ENCODE peak calls at places on chromosomes 12 and 14, in nine cellular contexts. Y, F, C, D, M, E, K, A and P are unnamed samples.

GRCh38 chr12:100993916-100994315 is 199.3 kb downstream of the ANO4 start:
- DNase-seq in F (no peak), D (no peak), M (no peak), Y (no peak), C (no peak), E (no peak), K (no peak), A (no peak), P (peak)

GRCh38 chr12:71942259-71942658 is 3.6 kb downstream of the TPH2 start:
- DNase-seq in E (no peak), K (no peak), Y (no peak), F (no peak), A (no peak), C (no peak), D (no peak), M (no peak), P (peak)

GRCh38 chr12:49824886-49825285 is 3.3 kb downstream of the NCKAP5L start:
- DNase-seq in E (no peak), D (no peak), M (peak), A (no peak), F (no peak), C (peak), K (peak), Y (no peak), P (no peak)

GRCh38 chr12:57549909-57550627 is at the start of gene KIF5A:
- DNase-seq in A (no peak), M (peak), K (no peak), Y (peak), C (no peak), E (peak), D (peak), F (no peak), P (peak)

GRCh38 chr14:103819503-103820307 is 27.7 kb downstream of the PPP1R13B start:
- DNase-seq in F (no peak), Y (peak), C (no peak), D (no peak), M (peak), K (peak), A (peak), E (peak), P (peak)

GRCh38 chr14:72682188-72682587 is 211.7 kb downstream of the DPF3 start:
- DNase-seq in A (no peak), E (no peak), Y (no peak), M (peak), D (no peak), C (peak), K (no peak), F (no peak), P (no peak)

GRCh38 chr12:21710944-21711343 is 53.3 kb upstream of the LDHB start:
- DNase-seq in K (no peak), E (no peak), M (no peak), Y (no peak), F (no peak), D (no peak), A (no peak), C (no peak), P (no peak)

GRCh38 chr12:93847517-93848452 is 170.6 kb downstream of the CRADD start:
- DNase-seq in D (peak), F (no peak), K (peak), Y (no peak), M (no peak), E (no peak), A (no peak), C (no peak), P (no peak)

GRCh38 chr12:71000255-71000654 is 79.7 kb upstream of the PTPRR start:
- DNase-seq in A (no peak), E (no peak), D (no peak), F (no peak), C (no peak), M (no peak), Y (no peak), K (no peak), P (no peak)

GRCh38 chr12:113254298-113254697 is 33.0 kb downstream of the TPCN1 start:
- DNase-seq in F (no peak), A (no peak), C (no peak), K (no peak), M (no peak), Y (no peak), D (no peak), E (no peak), P (no peak)

DNA sequence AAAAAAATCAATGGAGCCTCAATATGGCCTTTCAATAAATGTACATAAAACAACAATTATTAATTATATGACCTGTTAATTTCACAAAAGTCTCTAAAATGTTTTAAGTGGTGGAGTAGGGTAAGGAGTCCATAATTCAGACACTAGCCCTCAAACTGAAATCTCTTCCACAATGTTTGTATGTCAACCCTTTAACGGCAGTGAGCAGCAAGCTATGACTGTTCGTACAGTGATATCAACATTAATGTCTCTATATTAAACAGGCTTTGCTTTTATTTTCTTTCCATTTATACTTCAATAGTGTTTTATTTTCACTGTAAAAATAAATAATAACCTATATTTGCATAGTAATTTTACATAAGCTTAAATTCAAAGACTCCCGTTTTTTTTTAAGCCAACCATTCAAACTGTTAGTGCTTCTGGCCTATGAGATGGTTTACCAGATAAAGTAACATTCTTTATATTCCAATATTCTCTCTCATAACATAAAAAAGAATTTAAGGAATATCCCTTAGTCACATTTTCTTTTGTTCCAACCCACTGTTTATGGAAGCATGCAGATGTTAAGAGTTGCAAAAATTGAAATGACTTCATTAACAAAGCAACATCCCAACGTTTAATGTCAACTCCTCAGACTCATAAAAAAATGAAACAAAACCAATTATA is 2.4 kb downstream of the CDK17 start:
- DNase-seq in D (no peak), C (peak), K (peak), M (peak), F (no peak), A (no peak), E (no peak), Y (no peak), P (no peak)
- H3K4me3 ChIP-seq in D (peak), C (peak), K (peak), M (peak), F (no peak), A (peak), E (no peak), Y (peak), P (no peak)

GRCh38 chr14:54490448-54490805 is 1.6 kb upstream of the GMFB start:
- DNase-seq in Y (no peak), M (no peak), F (no peak), C (no peak), E (no peak), K (no peak), D (no peak), A (no peak), P (peak)

GRCh38 chr14:54488646-54489317 is at the start of gene GMFB:
- DNase-seq in M (peak), C (peak), F (peak), K (peak), D (peak), Y (peak), E (peak), A (peak), P (peak)

GRCh38 chr14:54488318-54488645 is 498 bp downstream of the GMFB start:
- DNase-seq in C (no peak), F (no peak), A (no peak), K (no peak), Y (no peak), E (no peak), D (peak), M (no peak), P (peak)

GRCh38 chr14:54489318-54489683 is 521 bp upstream of the GMFB start:
- DNase-seq in M (no peak), C (no peak), K (no peak), E (no peak), D (no peak), F (no peak), Y (no peak), A (no peak), P (no peak)

DNA sequence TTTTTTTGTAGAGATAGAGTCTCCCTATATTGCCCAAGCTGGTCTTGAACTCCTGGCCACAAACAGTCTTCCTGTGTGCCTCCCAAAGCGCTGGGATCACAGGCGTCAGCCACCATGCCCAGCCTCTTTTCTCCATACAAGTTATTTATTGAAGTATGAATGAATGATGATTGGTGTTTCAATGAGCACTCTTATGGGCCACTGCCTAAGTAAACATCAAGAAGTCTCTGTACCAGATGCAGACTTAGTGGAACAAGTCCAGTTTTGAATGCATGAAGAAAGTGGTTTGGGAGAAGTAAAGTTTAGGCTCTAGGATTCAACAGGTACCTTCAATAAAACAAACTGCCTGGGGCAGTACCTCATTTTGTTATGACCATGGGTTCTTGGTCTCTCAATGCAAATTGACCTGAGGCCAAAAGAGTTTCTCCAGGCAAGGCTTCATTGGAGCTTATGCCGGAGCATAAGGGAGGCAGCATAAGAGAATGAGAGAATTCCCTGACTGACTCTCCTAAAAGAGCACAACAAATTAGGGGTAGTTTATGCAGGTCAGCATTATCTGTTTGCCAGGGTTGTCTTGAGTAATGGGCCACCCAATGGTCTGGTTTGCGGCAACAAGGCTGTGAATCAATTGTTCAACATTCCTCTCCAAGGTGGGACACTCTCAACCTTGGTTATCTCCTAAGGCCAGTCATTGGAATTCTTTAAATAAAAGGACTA is 1.1 kb upstream of the GMFB start:
- DNase-seq in D (no peak), F (no peak), C (no peak), K (no peak), A (no peak), M (no peak), E (no peak), Y (no peak), P (peak)
- H3K4me3 ChIP-seq in D (peak), F (no peak), C (no peak), K (no peak), A (peak), M (peak), E (no peak), Y (peak), P (no peak)

GRCh38 chr12:56520025-56520810 is 1.4 kb upstream of the RBMS2 start:
- DNase-seq in Y (no peak), F (no peak), A (peak), C (peak), K (peak), D (no peak), M (no peak), E (no peak), P (no peak)
- H3K4me3 ChIP-seq in Y (peak), F (no peak), A (peak), C (no peak), K (peak), D (no peak), M (no peak), E (no peak), P (no peak)

GRCh38 chr12:69430942-69431603 is 39.1 kb upstream of the FRS2 start:
- DNase-seq in A (peak), K (no peak), D (no peak), Y (no peak), M (no peak), C (no peak), E (no peak), F (no peak), P (no peak)
- H3K4me3 ChIP-seq in A (no peak), K (no peak), D (no peak), Y (no peak), M (no peak), C (no peak), E (no peak), F (no peak), P (no peak)

GRCh38 chr12:110074089-110074488 is 25.8 kb upstream of the C12orf76 start:
- DNase-seq in K (no peak), M (no peak), A (no peak), F (no peak), E (no peak), Y (no peak), D (no peak), C (no peak), P (no peak)

GRCh38 chr12:110075880-110076279 is 27.6 kb upstream of the C12orf76 start:
- DNase-seq in D (no peak), C (no peak), K (no peak), M (no peak), E (no peak), A (no peak), Y (no peak), F (no peak), P (no peak)

GRCh38 chr12:110071504-110071903 is 23.2 kb upstream of the C12orf76 start:
- DNase-seq in A (no peak), F (no peak), Y (no peak), M (no peak), C (no peak), E (no peak), D (no peak), K (no peak), P (no peak)

GRCh38 chr12:110071967-110072366 is 23.6 kb upstream of the C12orf76 start:
- DNase-seq in Y (no peak), M (no peak), A (no peak), F (no peak), C (no peak), E (no peak), K (no peak), D (no peak), P (no peak)

GRCh38 chr12:110073049-110073831 is 24.9 kb upstream of the C12orf76 start:
- DNase-seq in K (no peak), Y (peak), A (peak), F (peak), D (peak), E (peak), M (peak), C (no peak), P (no peak)
- H3K4me3 ChIP-seq in K (peak), Y (peak), A (peak), F (peak), D (peak), E (no peak), M (peak), C (peak), P (no peak)

GRCh38 chr12:53060721-53061276 is 10.9 kb downstream of the TNS2 start:
- DNase-seq in M (peak), D (no peak), A (no peak), Y (peak), K (no peak), F (peak), C (no peak), E (peak), P (no peak)

GRCh38 chr12:53057816-53058500 is 8.1 kb downstream of the TNS2 start:
- DNase-seq in F (no peak), A (no peak), C (no peak), E (peak), M (peak), K (no peak), Y (peak), D (no peak), P (no peak)

GRCh38 chr12:53060064-53060720 is 10.3 kb downstream of the TNS2 start:
- DNase-seq in F (no peak), A (no peak), Y (no peak), C (no peak), D (no peak), E (no peak), M (peak), K (no peak), P (no peak)

GRCh38 chr12:53059434-53060063 is 9.7 kb downstream of the TNS2 start:
- DNase-seq in A (no peak), M (peak), D (no peak), C (no peak), Y (no peak), F (peak), E (no peak), K (no peak), P (no peak)

DNA sequence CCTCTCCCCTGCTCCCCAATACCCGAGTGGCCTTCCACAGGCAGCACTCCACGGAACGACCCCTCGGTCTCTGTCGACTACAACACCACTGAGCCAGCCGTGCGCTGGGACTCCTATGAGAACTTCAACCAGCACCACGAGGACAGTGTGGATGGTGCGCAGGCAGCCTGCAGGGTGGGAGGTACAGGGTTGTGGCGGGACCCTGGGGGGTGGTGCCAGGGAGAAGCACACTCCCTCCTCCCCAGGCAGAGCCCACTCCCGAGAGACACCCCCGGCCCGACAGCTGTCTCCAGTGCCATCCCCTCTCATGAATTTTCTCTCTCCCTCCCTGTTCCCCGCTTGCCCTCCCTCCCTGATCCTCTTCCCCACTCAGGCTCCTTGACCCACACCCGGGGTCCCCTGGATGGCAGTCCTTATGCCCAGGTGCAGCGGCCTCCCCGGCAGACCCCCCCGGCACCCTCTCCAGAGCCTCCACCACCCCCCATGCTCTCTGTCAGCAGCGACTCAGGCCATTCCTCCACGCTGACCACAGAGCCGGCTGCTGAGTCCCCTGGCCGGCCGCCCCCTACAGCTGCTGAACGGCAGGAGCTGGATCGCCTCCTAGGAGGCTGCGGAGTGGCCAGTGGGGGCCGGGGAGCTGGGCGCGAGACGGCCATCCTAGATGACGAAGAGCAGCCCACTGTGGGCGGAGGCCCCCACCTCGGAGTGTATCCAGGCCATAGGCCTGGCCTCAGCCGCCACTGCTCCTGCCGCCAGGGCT is 9.0 kb downstream of the TNS2 start:
- DNase-seq in D (no peak), M (peak), C (no peak), A (no peak), F (peak), Y (peak), K (no peak), E (no peak), P (no peak)
- H3K4me3 ChIP-seq in D (no peak), M (no peak), C (no peak), A (no peak), F (no peak), Y (no peak), K (no peak), E (no peak), P (no peak)

GRCh38 chr14:23307687-23308644 is 1.3 kb downstream of the BCL2L2 start:
- DNase-seq in Y (no peak), M (no peak), C (no peak), K (peak), D (no peak), F (no peak), A (no peak), E (no peak), P (no peak)
- H3K4me3 ChIP-seq in Y (peak), M (peak), C (peak), K (peak), D (no peak), F (no peak), A (peak), E (no peak), P (no peak)

GRCh38 chr12:120199595-120200306 is 1.2 kb downstream of the RPLP0 start:
- DNase-seq in C (peak), E (no peak), Y (no peak), K (peak), M (peak), F (peak), D (peak), A (no peak), P (no peak)

GRCh38 chr12:120196363-120196762 is 1.8 kb upstream of the GCN1 start:
- DNase-seq in Y (no peak), C (no peak), F (no peak), M (no peak), E (no peak), A (no peak), D (no peak), K (no peak), P (no peak)

GRCh38 chr12:120197542-120197887 is 3.0 kb upstream of the GCN1 start:
- DNase-seq in M (no peak), C (no peak), Y (no peak), F (no peak), E (no peak), A (no peak), K (no peak), D (no peak), P (no peak)

GRCh38 chr12:120194534-120195395 is at the start of gene GCN1:
- DNase-seq in E (peak), Y (peak), A (peak), C (peak), F (peak), M (peak), K (peak), D (peak), P (peak)

DNA sequence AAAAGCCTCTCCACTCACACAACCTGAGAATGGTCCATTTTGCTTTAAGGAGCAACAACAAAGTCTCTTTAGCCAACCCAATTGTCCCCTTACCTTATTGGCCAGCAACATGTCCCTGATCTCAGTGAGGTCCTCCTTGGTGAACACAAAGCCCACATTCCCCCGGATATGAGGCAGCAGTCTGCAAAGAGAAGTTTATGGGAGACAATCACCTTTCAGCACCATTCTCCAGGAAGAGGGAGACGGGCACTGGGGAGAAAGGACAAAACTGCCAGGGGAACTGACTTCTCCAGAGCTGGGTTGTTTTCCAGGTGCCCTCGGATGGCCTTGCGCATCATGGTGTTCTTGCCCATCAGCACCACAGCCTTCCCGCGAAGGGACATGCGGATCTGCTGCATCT is 1.9 kb downstream of the RPLP0 start:
- DNase-seq in C (no peak), D (no peak), M (no peak), E (no peak), F (no peak), Y (no peak), K (no peak), A (no peak), P (no peak)
- H3K4me3 ChIP-seq in C (peak), D (peak), M (peak), E (no peak), F (no peak), Y (peak), K (peak), A (peak), P (peak)